ENCODE peak calls at places on chromosomes 5 and 9, in five cellular contexts. Z is neuronal stem cell, S is psoas muscle, Y is OCI-LY7, Q is PC-3. L is an unnamed sample.
A peak's percentile ranks its signal among the peaks of the same experiment; 100 is the strongest.

GRCh38 chr9:99307846-99308245 is 85.8 kb downstream of the SEC61B start:
- DNase-seq in Z (no peak), S (no peak), Y (no peak), Q (peak; percentile 39), L (no peak)

GRCh38 chr9:121725008-121725795 is 73.8 kb downstream of the DAB2IP start:
- DNase-seq in Z (no peak), S (peak; percentile 94), Y (no peak), Q (no peak), L (peak; percentile 97)

GRCh38 chr5:72292411-72292810 is 27.6 kb downstream of the MRPS27 start:
- DNase-seq in Z (no peak), S (no peak), Y (no peak), Q (no peak), L (no peak)

GRCh38 chr9:133377721-133378216 is 1.6 kb downstream of the STKLD1 start:
- DNase-seq in Z (no peak), S (no peak), Y (no peak), Q (peak; percentile 27), L (no peak)

GRCh38 chr9:72428329-72428728 is 63.3 kb upstream of the ZFAND5 start:
- DNase-seq in Z (no peak), S (no peak), Y (no peak), Q (no peak), L (no peak)

GRCh38 chr9:96853711-96854072 is 622 bp downstream of the ZNF782 start:
- DNase-seq in Z (no peak), S (no peak), Y (peak; percentile 46), Q (peak; percentile 5), L (no peak)

GRCh38 chr5:158812381-158812780 is 287.3 kb downstream of the EBF1 start:
- DNase-seq in Z (no peak), S (peak; percentile 22), Y (peak; percentile 99), Q (no peak), L (peak; percentile 53)

GRCh38 chr9:123344273-123345096 is 11.5 kb upstream of the CRB2 start:
- DNase-seq in Z (no peak), S (no peak), Y (peak; percentile 66), Q (no peak), L (no peak)

GRCh38 chr5:59198365-59198764 is 615.5 kb downstream of the RAB3C start:
- DNase-seq in Z (no peak), S (no peak), Y (no peak), Q (no peak), L (no peak)

GRCh38 chr5:59197911-59198310 is 615.0 kb downstream of the RAB3C start:
- DNase-seq in Z (no peak), S (no peak), Y (no peak), Q (no peak), L (no peak)

GRCh38 chr5:59190746-59191145 is 607.9 kb downstream of the RAB3C start:
- DNase-seq in Z (no peak), S (no peak), Y (no peak), Q (no peak), L (no peak)

GRCh38 chr5:59189482-59189881 is 606.6 kb downstream of the RAB3C start:
- DNase-seq in Z (no peak), S (no peak), Y (no peak), Q (no peak), L (peak; percentile 47)

DNA sequence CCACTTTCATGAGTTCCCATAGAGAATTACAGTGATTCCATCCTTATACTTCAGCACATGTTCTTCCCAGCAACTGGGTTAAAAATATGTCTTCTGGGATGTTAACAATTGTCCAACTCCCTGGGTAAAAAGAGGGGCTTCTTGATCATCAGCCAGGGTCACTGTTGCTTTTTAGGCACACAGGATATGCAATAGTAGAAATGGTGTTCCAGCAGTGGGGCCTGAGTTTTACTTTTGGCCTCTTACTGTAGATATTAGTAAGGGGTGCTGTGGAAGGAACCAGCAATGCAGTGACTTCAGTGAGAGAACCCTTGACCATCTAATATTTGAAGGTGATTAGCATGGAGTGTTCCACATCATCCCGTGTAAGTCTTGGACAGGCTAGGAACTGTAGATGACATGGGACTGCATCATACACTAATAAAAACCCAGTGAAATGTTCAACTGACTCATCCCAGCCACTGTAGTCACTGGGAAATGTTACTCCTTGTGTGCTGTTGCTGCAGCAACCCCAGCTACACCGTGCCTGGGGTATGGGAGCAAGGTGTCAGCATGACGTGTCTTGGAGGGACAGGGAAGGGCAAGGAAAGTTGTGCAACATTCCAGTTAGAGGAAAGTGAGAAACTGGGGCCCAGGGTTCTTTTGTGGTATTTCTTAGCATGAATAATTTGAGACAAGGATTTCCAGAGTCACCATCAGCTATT is 610.9 kb downstream of the RAB3C start:
- DNase-seq in Z (no peak), S (peak; percentile 61), Y (no peak), Q (peak; percentile 75), L (peak; percentile 50)
- H3K27ac ChIP-seq in Z (no peak overlapping the region), S (peak overlapping the region; percentile 85), Y (no peak overlapping the region), Q (peak overlapping the region; percentile 91), L (no peak overlapping the region)

DNA sequence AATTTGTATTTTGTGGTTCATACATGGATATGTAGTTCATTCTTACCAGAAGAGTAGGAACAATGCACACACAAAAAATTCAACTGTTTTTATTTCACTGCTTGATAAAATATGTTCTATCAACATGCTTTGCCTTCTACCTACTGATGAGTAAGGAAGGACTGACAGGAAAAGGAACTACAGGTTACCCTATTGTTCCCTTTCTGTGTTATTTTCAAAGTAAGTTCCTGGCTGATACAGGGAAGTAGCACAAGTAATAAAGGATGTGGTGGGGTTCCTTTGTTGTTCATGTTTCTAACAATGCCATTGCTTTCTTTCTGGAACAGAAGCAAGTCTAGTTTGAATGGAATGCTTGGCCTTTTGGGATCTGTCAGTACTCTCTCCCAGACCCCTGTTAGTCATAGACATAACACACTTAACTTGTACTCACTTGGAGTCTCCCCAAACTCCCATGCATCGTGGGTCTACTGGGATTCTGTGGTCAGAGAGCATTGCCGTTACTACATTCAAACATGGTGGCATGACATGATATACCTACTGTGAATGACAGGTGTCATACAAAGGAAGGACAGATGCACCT is 20.2 kb upstream of the ALDOB start:
- DNase-seq in Z (no peak), S (no peak), Y (no peak), Q (no peak), L (no peak)
- H3K4me1 ChIP-seq in Z (no peaks in the 10 kb centered on the region), S (no peaks in the 10 kb centered on the region), Y (no peaks in the 10 kb centered on the region), Q (no peaks in the 10 kb centered on the region), L (peaks cover 4% of the 10 kb centered on the region)

DNA sequence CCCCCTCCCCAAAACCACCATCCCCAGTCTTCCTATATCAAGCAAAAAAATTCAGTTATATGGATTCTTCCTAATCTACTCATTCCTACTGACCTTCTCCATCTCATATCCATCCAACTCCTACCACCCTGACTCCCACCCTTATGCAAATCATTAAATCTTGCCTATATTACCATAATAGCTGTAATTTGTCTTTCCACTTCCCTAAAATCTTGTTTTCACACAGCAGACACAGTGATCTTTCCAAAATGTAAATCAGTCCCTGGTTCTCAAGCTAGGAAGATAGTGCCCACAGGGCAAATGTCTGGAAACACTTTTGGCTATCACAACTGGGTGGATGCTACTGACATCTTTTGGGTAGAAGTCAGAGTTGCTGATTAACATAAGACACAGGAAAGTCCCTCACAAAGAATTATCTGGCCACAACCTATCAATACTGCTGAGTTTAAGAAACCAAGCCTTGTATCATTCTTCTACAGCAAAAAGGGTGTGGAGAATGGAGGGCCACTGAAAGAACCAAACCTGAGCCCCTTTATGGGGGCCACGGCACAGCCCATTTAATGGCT is 1.4 kb downstream of the SRA1 start:
- DNase-seq in Z (no peak), S (no peak), Y (peak; percentile 7), Q (no peak), L (no peak)
- H3K27ac ChIP-seq in Z (no peak overlapping the region), S (peak overlapping the region; percentile 94), Y (peak overlapping the region; percentile 46), Q (no peak overlapping the region), L (no peak overlapping the region)

GRCh38 chr9:89886281-89886700 is 281.5 kb downstream of the GADD45G start:
- DNase-seq in Z (no peak), S (no peak), Y (no peak), Q (no peak), L (no peak)
- H3K4me1 ChIP-seq in Z (no peaks in the 10 kb centered on the region), S (peaks cover 45% of the 10 kb centered on the region), Y (no peaks in the 10 kb centered on the region), Q (no peaks in the 10 kb centered on the region), L (peaks cover 2% of the 10 kb centered on the region)

GRCh38 chr5:53431665-53432064 is 48.8 kb upstream of the FST start:
- DNase-seq in Z (no peak), S (no peak), Y (no peak), Q (no peak), L (no peak)

GRCh38 chr5:53429706-53430105 is 50.7 kb upstream of the FST start:
- DNase-seq in Z (no peak), S (no peak), Y (no peak), Q (peak; percentile 45), L (no peak)

GRCh38 chr5:53433036-53433435 is 47.4 kb upstream of the FST start:
- DNase-seq in Z (no peak), S (no peak), Y (no peak), Q (no peak), L (no peak)

GRCh38 chr5:53427965-53428364 is 52.5 kb upstream of the FST start:
- DNase-seq in Z (no peak), S (no peak), Y (no peak), Q (no peak), L (no peak)

DNA sequence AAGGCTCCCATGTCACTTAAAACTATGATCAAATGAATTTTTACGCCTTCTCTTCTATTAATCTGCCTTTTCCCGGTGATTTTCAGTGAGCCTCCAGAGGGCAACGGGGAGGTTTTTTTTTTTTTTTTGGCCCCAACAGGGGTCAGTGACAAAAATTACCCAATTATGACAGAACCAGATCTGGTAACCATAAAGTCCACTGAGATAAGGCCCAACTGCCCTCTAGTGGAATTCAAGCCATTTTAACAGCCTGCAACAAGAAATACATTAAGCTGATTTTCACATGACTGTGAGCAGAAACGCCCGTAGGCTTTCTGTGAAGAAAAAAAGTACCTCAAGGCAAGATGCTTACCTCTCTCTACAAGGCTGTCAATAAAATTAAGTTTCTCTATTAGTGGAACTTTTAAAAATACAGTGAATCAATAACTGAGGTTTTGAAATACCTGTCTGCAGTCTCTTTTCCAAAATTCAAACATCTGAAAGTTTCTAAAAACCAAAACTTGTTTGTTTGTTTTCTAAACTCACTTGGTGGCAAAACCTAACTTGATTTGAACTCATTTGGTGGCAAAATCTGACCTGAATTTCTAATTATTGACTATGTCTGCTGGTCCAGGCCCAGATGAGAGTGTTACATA is 49.7 kb upstream of the FST start:
- DNase-seq in Z (no peak), S (no peak), Y (peak; percentile 3), Q (peak; percentile 68), L (no peak)
- H3K27ac ChIP-seq in Z (no peak overlapping the region), S (no peak overlapping the region), Y (no peak overlapping the region), Q (peak overlapping the region; percentile 82), L (no peak overlapping the region)

L was measured in right cardiac atrium.